ENCODE peak calls at places on chromosomes 1 and 21, in six cellular contexts. One of them, this sample, is unnamed.

GRCh38 chr1:87963566-87963965 is 634.9 kb downstream of the LMO4 start:
- DNase-seq in AG09309: no peak
- DNase-seq in ovary: no peak
- DNase-seq in H9: no peak
- DNase-seq in BJ: no peak
- DNase-seq in tibial artery: no peak
- DNase-seq in this sample: no peak

GRCh38 chr1:112982853-112983539 is 27.0 kb upstream of the SLC16A1 start:
- DNase-seq in AG09309: no peak
- DNase-seq in ovary: no peak
- DNase-seq in H9: no peak
- DNase-seq in BJ: no peak
- DNase-seq in tibial artery: no peak
- DNase-seq in this sample: no peak

GRCh38 chr1:246608616-246609376 is 42.5 kb downstream of the CNST start:
- DNase-seq in AG09309: peak
- DNase-seq in ovary: peak
- DNase-seq in H9: peak
- DNase-seq in BJ: peak
- DNase-seq in tibial artery: peak
- DNase-seq in this sample: peak

GRCh38 chr1:218304281-218305039 is 19.4 kb downstream of the RRP15 start:
- DNase-seq in AG09309: no peak
- DNase-seq in ovary: peak
- DNase-seq in H9: no peak
- DNase-seq in BJ: no peak
- DNase-seq in tibial artery: no peak
- DNase-seq in this sample: no peak

GRCh38 chr21:15564907-15565306 is 164.9 kb upstream of the USP25 start:
- DNase-seq in AG09309: no peak
- DNase-seq in ovary: no peak
- DNase-seq in H9: no peak
- DNase-seq in BJ: no peak
- DNase-seq in tibial artery: no peak
- DNase-seq in this sample: no peak

GRCh38 chr1:173276922-173277800 is 70.0 kb upstream of the TNFSF4 start:
- DNase-seq in AG09309: no peak
- DNase-seq in ovary: no peak
- DNase-seq in H9: no peak
- DNase-seq in BJ: no peak
- DNase-seq in tibial artery: no peak
- DNase-seq in this sample: no peak

GRCh38 chr1:118963456-118964430 is 24.4 kb downstream of the TBX15 start:
- DNase-seq in AG09309: peak
- DNase-seq in ovary: no peak
- DNase-seq in H9: no peak
- DNase-seq in BJ: peak
- DNase-seq in tibial artery: peak
- DNase-seq in this sample: peak

GRCh38 chr1:118945460-118945859 is 42.7 kb downstream of the TBX15 start:
- DNase-seq in AG09309: no peak
- DNase-seq in ovary: no peak
- DNase-seq in H9: no peak
- DNase-seq in BJ: no peak
- DNase-seq in tibial artery: no peak
- DNase-seq in this sample: peak

GRCh38 chr1:71307451-71307850 is 226.6 kb upstream of the ZRANB2 start:
- DNase-seq in AG09309: peak
- DNase-seq in ovary: no peak
- DNase-seq in H9: no peak
- DNase-seq in BJ: peak
- DNase-seq in tibial artery: no peak
- DNase-seq in this sample: peak

GRCh38 chr21:46062471-46063211 is 35.3 kb upstream of the COL6A2 start:
- DNase-seq in AG09309: no peak
- DNase-seq in ovary: no peak
- DNase-seq in H9: no peak
- DNase-seq in BJ: no peak
- DNase-seq in tibial artery: no peak
- DNase-seq in this sample: no peak

DNA sequence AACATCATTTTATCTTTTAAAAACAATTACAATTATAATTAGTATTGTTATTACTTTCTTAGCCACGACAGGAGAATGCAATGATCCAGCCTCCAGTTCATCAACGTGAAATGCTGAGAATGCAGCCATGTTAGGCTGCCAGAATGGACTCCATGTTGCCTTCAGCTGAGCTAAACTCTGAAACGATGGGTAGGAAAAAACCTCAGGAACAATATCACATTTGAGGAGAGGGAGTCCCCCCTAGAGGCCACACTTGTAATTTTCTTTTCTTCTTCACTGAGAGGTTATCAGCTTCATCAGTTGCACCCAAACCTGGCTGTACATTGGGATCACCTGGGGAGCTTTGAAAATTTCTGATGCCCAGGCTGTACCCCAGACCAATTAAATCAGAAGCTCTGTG is 34.6 kb upstream of the DNAH14 start:
- DNase-seq in AG09309: no peak
- DNase-seq in ovary: no peak
- DNase-seq in H9: peak
- DNase-seq in BJ: no peak
- DNase-seq in tibial artery: no peak
- DNase-seq in this sample: peak
- TF ChIP-seq CTCF in AG09309: peak
- TF ChIP-seq CTCF in ovary: no peak
- TF ChIP-seq CTCF in H9: peak
- TF ChIP-seq CTCF in BJ: no peak
- TF ChIP-seq CTCF in tibial artery: no peak
- TF ChIP-seq CTCF in this sample: peak

GRCh38 chr1:206875752-206876380 is 10.4 kb downstream of the IL20 start:
- DNase-seq in AG09309: no peak
- DNase-seq in ovary: no peak
- DNase-seq in H9: no peak
- DNase-seq in BJ: no peak
- DNase-seq in tibial artery: no peak
- DNase-seq in this sample: no peak

GRCh38 chr1:206880310-206880709 is 14.9 kb downstream of the IL20 start:
- DNase-seq in AG09309: no peak
- DNase-seq in ovary: no peak
- DNase-seq in H9: no peak
- DNase-seq in BJ: no peak
- DNase-seq in tibial artery: no peak
- DNase-seq in this sample: no peak

GRCh38 chr1:206883160-206883559 is 14.1 kb upstream of the IL24 start:
- DNase-seq in AG09309: no peak
- DNase-seq in ovary: no peak
- DNase-seq in H9: no peak
- DNase-seq in BJ: no peak
- DNase-seq in tibial artery: no peak
- DNase-seq in this sample: no peak

GRCh38 chr1:206882555-206882954 is 14.7 kb upstream of the IL24 start:
- DNase-seq in AG09309: no peak
- DNase-seq in ovary: no peak
- DNase-seq in H9: no peak
- DNase-seq in BJ: no peak
- DNase-seq in tibial artery: no peak
- DNase-seq in this sample: no peak

DNA sequence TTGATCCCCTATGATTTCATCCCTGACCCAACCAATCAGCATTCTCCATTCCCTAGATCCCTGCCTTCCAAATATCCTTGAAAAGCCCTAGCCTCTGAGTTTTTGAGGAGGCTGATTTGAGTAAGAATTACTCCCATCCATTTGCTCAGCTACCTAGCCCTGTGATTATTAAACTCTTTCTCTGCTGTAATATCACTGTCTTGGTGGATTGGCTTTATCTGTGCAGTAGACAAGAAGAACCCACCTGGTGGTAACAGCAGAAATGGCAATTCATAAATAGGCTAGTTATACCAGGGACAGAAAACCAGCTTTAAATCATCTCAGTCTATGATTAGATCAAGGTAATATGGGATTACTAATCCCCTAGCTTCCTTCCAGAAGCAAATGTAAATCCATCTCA is 13.0 kb downstream of the IL20 start:
- DNase-seq in AG09309: no peak
- DNase-seq in ovary: no peak
- DNase-seq in H9: no peak
- DNase-seq in BJ: no peak
- DNase-seq in tibial artery: no peak
- DNase-seq in this sample: no peak
- TF ChIP-seq CTCF in AG09309: no peak
- TF ChIP-seq CTCF in ovary: no peak
- TF ChIP-seq CTCF in H9: peak
- TF ChIP-seq CTCF in BJ: no peak
- TF ChIP-seq CTCF in tibial artery: no peak
- TF ChIP-seq CTCF in this sample: peak

GRCh38 chr1:197799271-197799670 is 24.0 kb upstream of the DENND1B start:
- DNase-seq in AG09309: peak
- DNase-seq in ovary: no peak
- DNase-seq in H9: peak
- DNase-seq in BJ: no peak
- DNase-seq in tibial artery: no peak
- DNase-seq in this sample: peak
- TF ChIP-seq CTCF in AG09309: no peak
- TF ChIP-seq CTCF in ovary: no peak
- TF ChIP-seq CTCF in H9: no peak
- TF ChIP-seq CTCF in BJ: no peak
- TF ChIP-seq CTCF in tibial artery: no peak
- TF ChIP-seq CTCF in this sample: no peak

GRCh38 chr1:178774263-178774662 is 49.2 kb downstream of the RALGPS2 start:
- DNase-seq in AG09309: no peak
- DNase-seq in ovary: no peak
- DNase-seq in H9: no peak
- DNase-seq in BJ: no peak
- DNase-seq in tibial artery: no peak
- DNase-seq in this sample: no peak
- TF ChIP-seq CTCF in AG09309: peak
- TF ChIP-seq CTCF in ovary: peak
- TF ChIP-seq CTCF in H9: peak
- TF ChIP-seq CTCF in BJ: no peak
- TF ChIP-seq CTCF in tibial artery: peak
- TF ChIP-seq CTCF in this sample: peak

DNA sequence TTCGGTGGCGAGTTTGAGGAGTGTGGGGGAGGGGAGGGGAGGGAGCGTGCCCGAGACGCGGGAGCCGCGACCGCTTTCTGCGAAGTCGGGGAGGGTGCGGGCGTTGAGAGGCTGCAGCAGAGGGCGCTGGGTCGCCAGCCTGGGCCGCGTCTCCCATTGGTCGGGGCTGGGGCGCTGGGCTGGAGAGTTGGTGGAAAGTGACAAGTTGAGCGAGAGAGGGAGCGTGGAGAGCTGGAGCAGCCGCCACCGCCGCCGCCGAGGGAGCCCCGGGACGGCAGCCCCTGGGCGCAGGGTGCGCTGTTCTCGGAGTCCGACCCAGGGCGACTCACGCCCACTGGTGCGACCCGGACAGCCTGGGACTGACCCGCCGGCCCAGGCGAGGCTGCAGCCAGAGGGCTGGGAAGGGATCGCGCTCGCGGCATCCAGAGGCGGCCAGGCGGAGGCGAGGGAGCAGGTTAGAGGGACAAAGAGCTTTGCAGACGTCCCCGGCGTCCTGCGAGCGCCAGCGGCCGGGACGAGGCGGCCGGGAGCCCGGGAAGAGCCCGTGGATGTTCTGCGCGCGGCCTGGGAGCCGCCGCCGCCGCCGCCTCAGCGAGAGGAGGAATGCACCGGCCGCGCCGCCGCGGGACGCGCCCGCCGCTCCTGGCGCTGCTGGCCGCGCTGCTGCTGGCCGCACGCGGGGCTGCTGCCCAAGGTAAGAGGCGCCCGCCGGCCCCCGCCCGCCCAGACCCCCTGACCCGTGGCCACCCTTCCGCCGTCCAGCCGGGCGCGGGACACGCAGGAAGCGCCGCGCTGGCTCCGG is at the start of gene ROR1:
- DNase-seq in AG09309: no peak
- DNase-seq in ovary: peak
- DNase-seq in H9: peak
- DNase-seq in BJ: no peak
- DNase-seq in tibial artery: peak
- DNase-seq in this sample: peak
- TF ChIP-seq CTCF in AG09309: peak
- TF ChIP-seq CTCF in ovary: peak
- TF ChIP-seq CTCF in H9: peak
- TF ChIP-seq CTCF in BJ: peak
- TF ChIP-seq CTCF in tibial artery: peak
- TF ChIP-seq CTCF in this sample: peak

GRCh38 chr1:63143482-63143881 is 178.9 kb upstream of the FOXD3 start:
- DNase-seq in AG09309: no peak
- DNase-seq in ovary: no peak
- DNase-seq in H9: no peak
- DNase-seq in BJ: no peak
- DNase-seq in tibial artery: no peak
- DNase-seq in this sample: no peak
- TF ChIP-seq CTCF in AG09309: peak
- TF ChIP-seq CTCF in ovary: no peak
- TF ChIP-seq CTCF in H9: no peak
- TF ChIP-seq CTCF in BJ: no peak
- TF ChIP-seq CTCF in tibial artery: no peak
- TF ChIP-seq CTCF in this sample: no peak

GRCh38 chr1:235315173-235315572 is 12.8 kb downstream of the ARID4B start:
- DNase-seq in AG09309: no peak
- DNase-seq in ovary: no peak
- DNase-seq in H9: no peak
- DNase-seq in BJ: no peak
- DNase-seq in tibial artery: no peak
- DNase-seq in this sample: no peak
- TF ChIP-seq CTCF in AG09309: no peak
- TF ChIP-seq CTCF in ovary: no peak
- TF ChIP-seq CTCF in H9: no peak
- TF ChIP-seq CTCF in BJ: no peak
- TF ChIP-seq CTCF in tibial artery: no peak
- TF ChIP-seq CTCF in this sample: no peak

DNA sequence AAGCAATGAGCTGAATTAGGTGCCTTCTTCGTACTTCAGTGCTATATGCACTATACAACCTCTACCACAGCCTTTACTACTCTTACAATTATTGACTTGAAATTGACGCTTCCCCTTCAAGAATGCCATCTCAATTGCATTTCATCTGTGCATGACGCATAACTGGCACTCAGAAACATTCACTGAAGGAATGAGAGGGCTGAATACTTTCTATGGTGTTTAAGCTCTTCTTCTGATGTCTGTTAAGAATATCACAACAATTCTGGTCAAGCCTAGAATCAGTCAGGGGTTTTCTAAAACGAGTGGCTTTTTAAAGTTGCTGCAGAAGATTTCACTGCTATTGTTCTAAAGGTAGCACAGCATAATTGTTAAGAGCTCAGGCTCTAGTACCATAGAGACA is 11.5 kb downstream of the DENND1B start:
- DNase-seq in AG09309: no peak
- DNase-seq in ovary: no peak
- DNase-seq in H9: no peak
- DNase-seq in BJ: no peak
- DNase-seq in tibial artery: no peak
- DNase-seq in this sample: no peak
- TF ChIP-seq CTCF in AG09309: no peak
- TF ChIP-seq CTCF in ovary: no peak
- TF ChIP-seq CTCF in H9: no peak
- TF ChIP-seq CTCF in BJ: no peak
- TF ChIP-seq CTCF in tibial artery: no peak
- TF ChIP-seq CTCF in this sample: no peak

This sample was measured in HFFc6.